ENCODE peak calls at places on chromosomes 2 and 18, in seven cellular contexts. I, M, L, R, P, F and Q are unnamed samples.

GRCh38 chr2:39738941-39739340 is 40.1 kb downstream of the THUMPD2 start:
- DNase-seq in P (no peak), I (no peak), L (no peak), F (peak; percentile 31), M (no peak), R (no peak), Q (no peak)

GRCh38 chr2:214232266-214232665 is 178.6 kb upstream of the VWC2L start:
- DNase-seq in F (no peak), I (no peak), R (no peak), L (no peak), P (no peak), M (no peak), Q (no peak)

GRCh38 chr2:74745766-74746165 is 88.2 kb upstream of the HK2 start:
- DNase-seq in R (no peak), P (no peak), I (no peak), L (no peak), F (no peak), M (no peak), Q (no peak)

GRCh38 chr2:206275274-206276160 is 1.1 kb downstream of the ZDBF2 start:
- DNase-seq in P (peak; percentile 28), F (peak; percentile 63), R (no peak), I (peak; percentile 76), M (peak; percentile 71), L (no peak), Q (peak; percentile 70)

GRCh38 chr2:182816856-182817255 is 49.6 kb downstream of the FRZB start:
- DNase-seq in L (no peak), I (no peak), P (no peak), R (no peak), F (peak; percentile 32), M (no peak), Q (no peak)

GRCh38 chr2:163732718-163733117 is 3.1 kb downstream of the FIGN start:
- DNase-seq in M (no peak), I (no peak), R (no peak), L (no peak), F (no peak), P (no peak), Q (no peak)

GRCh38 chr2:136764397-136765255 is 719 bp upstream of the THSD7B start:
- DNase-seq in P (peak; percentile 50), F (no peak), L (no peak), R (no peak), M (no peak), I (no peak), Q (peak; percentile 35)

GRCh38 chr2:20190862-20191713 is 33.8 kb downstream of the SDC1 start:
- DNase-seq in F (no peak), R (no peak), P (peak; percentile 87), I (peak; percentile 31), M (peak; percentile 23), L (peak; percentile 88), Q (no peak)

GRCh38 chr2:162297925-162298552 is 20.4 kb downstream of the IFIH1 start:
- DNase-seq in L (peak; percentile 65), R (peak; percentile 50), P (peak; percentile 81), M (peak; percentile 89), I (peak; percentile 71), F (peak; percentile 90), Q (no peak)

GRCh38 chr18:28177828-28178635 is 1.1 kb upstream of the CDH2 start:
- DNase-seq in I (no peak), R (no peak), P (peak; percentile 93), M (peak; percentile 57), L (peak; percentile 35), F (peak; percentile 30), Q (peak; percentile 41)

GRCh38 chr2:171244970-171245782 is 84.5 kb upstream of the TLK1 start:
- DNase-seq in P (no peak), L (peak; percentile 30), R (no peak), M (peak; percentile 25), I (peak; percentile 25), F (peak; percentile 61), Q (no peak)

GRCh38 chr2:201126308-201127127 is 10.6 kb downstream of the CFLAR start:
- DNase-seq in R (no peak), F (peak; percentile 86), P (no peak), I (peak; percentile 23), M (peak; percentile 81), L (no peak), Q (no peak)

GRCh38 chr18:7812431-7813063 is 245.4 kb downstream of the PTPRM start:
- DNase-seq in I (no peak), F (peak; percentile 90), P (no peak), M (peak; percentile 85), L (no peak), R (no peak), Q (no peak)

GRCh38 chr2:20422679-20423271 is 24.1 kb upstream of the RHOB start:
- DNase-seq in I (peak; percentile 28), M (peak; percentile 59), P (peak; percentile 63), R (no peak), L (no peak), F (peak; percentile 83), Q (peak; percentile 32)

GRCh38 chr18:70181015-70181414 is 24.5 kb downstream of the RTTN start:
- DNase-seq in L (peak; percentile 5), M (peak; percentile 48), I (no peak), P (no peak), R (no peak), F (peak; percentile 80), Q (no peak)

GRCh38 chr2:217095511-217096205 is 235.8 kb upstream of the TNP1 start:
- DNase-seq in M (no peak), F (no peak), L (no peak), P (no peak), I (no peak), R (no peak), Q (no peak)

GRCh38 chr2:178829299-178829698 is 22.1 kb upstream of the TTN start:
- DNase-seq in R (no peak), I (no peak), F (peak; percentile 61), M (peak; percentile 61), P (no peak), L (no peak), Q (no peak)

GRCh38 chr2:132969371-132969985 is 299.5 kb upstream of the LYPD1 start:
- DNase-seq in I (no peak), L (peak; percentile 6), M (no peak), F (no peak), R (no peak), P (no peak), Q (no peak)

GRCh38 chr2:174235680-174236079 is 12.7 kb downstream of the OLA1 start:
- DNase-seq in M (peak; percentile 29), P (peak; percentile 29), F (peak; percentile 48), R (no peak), I (no peak), L (no peak), Q (no peak)

GRCh38 chr2:240205348-240205747 is 64.9 kb upstream of the OTOS start:
- DNase-seq in R (no peak), F (peak; percentile 32), L (peak; percentile 81), I (no peak), M (peak; percentile 21), P (peak; percentile 58), Q (no peak)

GRCh38 chr2:241931084-241931975 is 61.8 kb downstream of the RTP5 start:
- DNase-seq in P (no peak), F (no peak), M (no peak), R (no peak), I (no peak), L (no peak), Q (no peak)

GRCh38 chr18:42048150-42048549 is 93.1 kb downstream of the PIK3C3 start:
- DNase-seq in P (no peak), R (no peak), L (peak; percentile 36), F (peak; percentile 94), M (peak; percentile 80), I (no peak), Q (no peak)

DNA sequence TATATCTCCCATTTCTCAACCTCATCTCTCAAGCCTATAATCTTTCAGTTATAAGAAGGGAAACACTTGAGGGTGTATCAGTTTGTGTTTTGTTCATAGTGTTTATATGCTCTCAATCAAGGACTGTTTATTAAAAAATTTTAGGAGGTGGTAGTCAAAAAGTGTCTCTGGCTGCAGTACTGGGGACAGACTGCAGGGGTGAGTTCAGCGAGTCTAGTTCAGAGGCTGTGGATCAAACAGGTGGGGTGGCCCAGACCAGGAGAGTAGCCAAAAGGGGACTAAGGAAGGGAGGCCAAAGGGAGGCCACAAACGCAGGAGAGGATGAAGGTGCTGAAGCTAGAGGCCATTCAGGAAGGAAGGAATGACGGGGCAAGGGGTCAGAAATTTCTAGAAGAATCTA is 136.3 kb downstream of the MSH2 start:
- DNase-seq in R (no peak), F (no peak), L (no peak), I (no peak), P (no peak), M (no peak), Q (no peak)
- TF ChIP-seq CTCF in R (no peak), F (peak; percentile 36), L (no peak), I (peak; percentile 49), P (peak; percentile 30), M (peak; percentile 45), Q (no peak)

DNA sequence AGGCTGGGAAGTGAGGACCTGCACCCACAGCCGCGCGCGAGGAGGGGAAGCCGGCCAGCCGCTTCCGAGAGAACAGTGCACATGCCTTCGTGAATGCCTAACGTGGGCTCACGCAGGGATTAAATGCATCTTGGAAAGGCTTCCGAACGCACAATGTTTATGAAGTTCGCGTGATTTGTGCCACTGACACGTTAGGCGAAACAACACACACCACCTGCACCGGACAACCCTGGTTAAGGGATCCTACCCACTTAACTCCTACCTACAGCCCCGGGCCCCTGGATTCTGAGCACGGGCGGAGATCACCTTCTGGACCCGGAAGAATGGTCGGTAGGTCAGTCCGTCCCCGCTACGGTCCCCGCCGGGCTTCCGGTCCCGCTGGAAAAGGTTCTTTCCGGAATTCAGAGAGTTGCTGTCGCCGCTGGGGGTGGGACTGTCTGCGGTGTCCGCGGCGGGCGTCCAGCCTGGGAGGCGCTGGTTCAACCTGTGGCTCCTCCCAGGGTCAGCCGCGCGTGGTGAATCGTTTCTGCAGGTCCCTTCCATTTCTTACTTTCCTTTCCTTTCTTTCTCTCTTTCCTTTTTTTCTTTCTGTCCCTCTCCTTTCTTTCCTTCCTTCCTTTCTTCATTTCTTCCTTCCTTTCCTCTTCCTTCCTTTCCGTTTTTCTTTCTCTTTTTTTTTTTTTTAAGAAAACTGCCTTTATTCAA is at the start of gene MTIF2:
- DNase-seq in I (peak; percentile 93), L (peak; percentile 97), P (peak; percentile 96), R (peak; percentile 81), M (peak; percentile 93), F (peak; percentile 94), Q (peak; percentile 88)
- TF ChIP-seq CTCF in I (peak; percentile 25), L (no peak), P (peak; percentile 24), R (no peak), M (no peak), F (peak; percentile 8), Q (no peak)

GRCh38 chr2:72144746-72145657 is 2.7 kb downstream of the CYP26B1 start:
- DNase-seq in M (no peak), F (no peak), R (no peak), P (peak; percentile 84), L (peak; percentile 84), I (no peak), Q (peak; percentile 51)
- TF ChIP-seq CTCF in M (no peak), F (no peak), R (no peak), P (no peak), L (no peak), I (no peak), Q (no peak)

GRCh38 chr2:70005752-70006446 is 44.5 kb upstream of the ASPRV1 start:
- DNase-seq in R (no peak), I (no peak), P (no peak), M (no peak), L (no peak), F (no peak), Q (no peak)
- TF ChIP-seq CTCF in R (no peak), I (peak; percentile 31), P (peak; percentile 9), M (no peak), L (no peak), F (no peak), Q (no peak)